ENCODE peak calls at places on chromosome 13, in ten cellular contexts. F, Q, Z, R, M, H, U, V, B and C are unnamed samples.

GRCh38 chr13:47215741-47216140 is 318.9 kb upstream of the HTR2A start:
- DNase-seq in F (no peak), Q (no peak), Z (peak), R (no peak), M (no peak), H (no peak), U (no peak), V (no peak), B (no peak), C (no peak)

GRCh38 chr13:92991687-92992086 is 234.9 kb upstream of the GPC6 start:
- DNase-seq in F (no peak), Q (no peak), Z (peak), R (no peak), M (no peak), H (no peak), U (no peak), V (no peak), B (no peak), C (no peak)

GRCh38 chr13:40502236-40502635 is 164.2 kb downstream of the FOXO1 start:
- DNase-seq in F (no peak), Q (no peak), Z (no peak), R (no peak), M (no peak), H (no peak), U (no peak), V (no peak), B (no peak), C (no peak)

GRCh38 chr13:45216193-45216592 is 15.3 kb upstream of the KCTD4 start:
- DNase-seq in F (no peak), Q (no peak), Z (no peak), R (no peak), M (no peak), H (no peak), U (no peak), V (no peak), B (no peak), C (no peak)

GRCh38 chr13:78603240-78603947 is at the start of gene POU4F1:
- DNase-seq in F (peak), Q (peak), Z (peak), R (peak), M (peak), H (peak), U (no peak), V (peak), B (peak), C (no peak)

GRCh38 chr13:103299079-103299478 is 232.9 kb upstream of the SLC10A2 start:
- DNase-seq in F (no peak), Q (no peak), Z (no peak), R (no peak), M (no peak), H (no peak), U (no peak), V (no peak), B (peak), C (no peak)

GRCh38 chr13:53783466-53783865 is 754.9 kb downstream of the OLFM4 start:
- DNase-seq in F (no peak), Q (no peak), Z (no peak), R (no peak), M (no peak), H (no peak), U (no peak), V (no peak), B (no peak), C (no peak)

GRCh38 chr13:44132710-44133109 is 240.9 kb upstream of the SERP2 start:
- DNase-seq in F (no peak), Q (no peak), Z (peak), R (peak), M (no peak), H (no peak), U (no peak), V (no peak), B (peak), C (no peak)

GRCh38 chr13:110713981-110714797 is 689 bp downstream of the ING1 start:
- DNase-seq in F (no peak), Q (peak), Z (peak), R (peak), M (peak), H (peak), U (peak), V (peak), B (peak), C (peak)

GRCh38 chr13:18954254-18954653 is 227.4 kb downstream of the TUBA3C start:
- DNase-seq in F (no peak), Q (no peak), Z (no peak), R (no peak), M (no peak), H (no peak), U (no peak), V (no peak), B (no peak), C (no peak)

GRCh38 chr13:95137096-95137495 is 164.2 kb downstream of the ABCC4 start:
- DNase-seq in F (no peak), Q (no peak), Z (peak), R (no peak), M (peak), H (no peak), U (no peak), V (no peak), B (no peak), C (no peak)

GRCh38 chr13:99558570-99559180 is 57.4 kb downstream of the TM9SF2 start:
- DNase-seq in F (no peak), Q (no peak), Z (peak), R (no peak), M (no peak), H (no peak), U (no peak), V (no peak), B (no peak), C (no peak)

GRCh38 chr13:44578064-44578394 is 1.9 kb upstream of the TSC22D1 start:
- DNase-seq in F (no peak), Q (no peak), Z (no peak), R (no peak), M (no peak), H (no peak), U (no peak), V (no peak), B (no peak), C (no peak)

GRCh38 chr13:109000207-109000606 is 370.8 kb downstream of the MYO16 start:
- DNase-seq in F (no peak), Q (no peak), Z (no peak), R (no peak), M (no peak), H (no peak), U (no peak), V (no peak), B (no peak), C (no peak)

GRCh38 chr13:72953391-72953960 is 105.3 kb upstream of the KLF5 start:
- DNase-seq in F (no peak), Q (no peak), Z (no peak), R (peak), M (no peak), H (no peak), U (no peak), V (no peak), B (peak), C (no peak)

GRCh38 chr13:41384749-41385503 is 72.4 kb upstream of the RGCC start:
- DNase-seq in F (peak), Q (no peak), Z (peak), R (no peak), M (no peak), H (no peak), U (no peak), V (no peak), B (no peak), C (no peak)

GRCh38 chr13:37375071-37375470 is 223.5 kb downstream of the POSTN start:
- DNase-seq in F (no peak), Q (no peak), Z (no peak), R (no peak), M (no peak), H (no peak), U (no peak), V (no peak), B (no peak), C (no peak)